ENCODE peak calls at places on chromosomes 12 and 14, in nine cellular contexts. One of them, this sample, is unnamed. For H3K27me3, the result is how much of the 10 kb centered on the place peaks cover.

GRCh38 chr14:23435540-23436326 is at the start of gene MYH7:
- DNase-seq in lower lobe of right lung: no peak
- DNase-seq in tibial artery: peak
- DNase-seq in fibroblast of lung: no peak
- DNase-seq in HCT116: no peak
- DNase-seq in HL-60: no peak
- DNase-seq in AG04450: no peak
- DNase-seq in SK-N-SH: no peak
- DNase-seq in endothelial cell of umbilical vein: no peak
- DNase-seq in this sample: no peak

GRCh38 chr14:35875296-35875695 is 49.2 kb downstream of the BRMS1L start:
- DNase-seq in lower lobe of right lung: no peak
- DNase-seq in tibial artery: no peak
- DNase-seq in fibroblast of lung: peak
- DNase-seq in HCT116: no peak
- DNase-seq in HL-60: no peak
- DNase-seq in AG04450: no peak
- DNase-seq in SK-N-SH: no peak
- DNase-seq in endothelial cell of umbilical vein: no peak
- DNase-seq in this sample: peak

GRCh38 chr12:106096376-106096775 is 42.4 kb downstream of the NUAK1 start:
- DNase-seq in lower lobe of right lung: no peak
- DNase-seq in tibial artery: peak
- DNase-seq in fibroblast of lung: no peak
- DNase-seq in HCT116: no peak
- DNase-seq in HL-60: no peak
- DNase-seq in AG04450: no peak
- DNase-seq in SK-N-SH: no peak
- DNase-seq in endothelial cell of umbilical vein: peak
- DNase-seq in this sample: no peak

GRCh38 chr12:1350934-1351240 is 243.5 kb downstream of the FBXL14 start:
- DNase-seq in lower lobe of right lung: no peak
- DNase-seq in tibial artery: no peak
- DNase-seq in fibroblast of lung: no peak
- DNase-seq in HCT116: no peak
- DNase-seq in HL-60: no peak
- DNase-seq in AG04450: no peak
- DNase-seq in SK-N-SH: no peak
- DNase-seq in endothelial cell of umbilical vein: no peak
- DNase-seq in this sample: no peak

GRCh38 chr12:42450248-42450647 is 124.3 kb downstream of the PPHLN1 start:
- DNase-seq in lower lobe of right lung: no peak
- DNase-seq in tibial artery: no peak
- DNase-seq in fibroblast of lung: no peak
- DNase-seq in HCT116: no peak
- DNase-seq in HL-60: no peak
- DNase-seq in AG04450: no peak
- DNase-seq in SK-N-SH: no peak
- DNase-seq in endothelial cell of umbilical vein: peak
- DNase-seq in this sample: no peak

GRCh38 chr12:47903151-47903611 is 1.6 kb downstream of the VDR start:
- DNase-seq in lower lobe of right lung: peak
- DNase-seq in tibial artery: peak
- DNase-seq in fibroblast of lung: peak
- DNase-seq in HCT116: no peak
- DNase-seq in HL-60: peak
- DNase-seq in AG04450: peak
- DNase-seq in SK-N-SH: no peak
- DNase-seq in endothelial cell of umbilical vein: no peak
- DNase-seq in this sample: no peak

GRCh38 chr14:37195327-37195726 is 2.4 kb upstream of the MIPOL1 start:
- DNase-seq in lower lobe of right lung: no peak
- DNase-seq in tibial artery: no peak
- DNase-seq in fibroblast of lung: peak
- DNase-seq in HCT116: no peak
- DNase-seq in HL-60: no peak
- DNase-seq in AG04450: peak
- DNase-seq in SK-N-SH: no peak
- DNase-seq in endothelial cell of umbilical vein: peak
- DNase-seq in this sample: no peak

GRCh38 chr14:101889366-101889765 is 75.0 kb upstream of the DYNC1H1 start:
- DNase-seq in lower lobe of right lung: no peak
- DNase-seq in tibial artery: no peak
- DNase-seq in fibroblast of lung: no peak
- DNase-seq in HCT116: no peak
- DNase-seq in HL-60: no peak
- DNase-seq in AG04450: no peak
- DNase-seq in SK-N-SH: no peak
- DNase-seq in endothelial cell of umbilical vein: no peak
- DNase-seq in this sample: no peak

GRCh38 chr14:105878554-105878953 is 352.2 kb downstream of the TMEM121 start:
- DNase-seq in lower lobe of right lung: peak
- DNase-seq in tibial artery: peak
- DNase-seq in fibroblast of lung: no peak
- DNase-seq in HCT116: no peak
- DNase-seq in HL-60: no peak
- DNase-seq in AG04450: no peak
- DNase-seq in SK-N-SH: no peak
- DNase-seq in endothelial cell of umbilical vein: no peak
- DNase-seq in this sample: no peak

GRCh38 chr14:72894623-72895378 is 900 bp upstream of the DPF3 start:
- DNase-seq in lower lobe of right lung: no peak
- DNase-seq in tibial artery: no peak
- DNase-seq in fibroblast of lung: no peak
- DNase-seq in HCT116: no peak
- DNase-seq in HL-60: no peak
- DNase-seq in AG04450: no peak
- DNase-seq in SK-N-SH: peak
- DNase-seq in endothelial cell of umbilical vein: peak
- DNase-seq in this sample: peak

GRCh38 chr14:62329427-62329826 is 567.2 kb downstream of the SNAPC1 start:
- DNase-seq in lower lobe of right lung: no peak
- DNase-seq in tibial artery: no peak
- DNase-seq in fibroblast of lung: peak
- DNase-seq in HCT116: no peak
- DNase-seq in HL-60: no peak
- DNase-seq in AG04450: peak
- DNase-seq in SK-N-SH: no peak
- DNase-seq in endothelial cell of umbilical vein: no peak
- DNase-seq in this sample: no peak

GRCh38 chr14:90785474-90785873 is 30.8 kb downstream of the TTC7B start:
- DNase-seq in lower lobe of right lung: no peak
- DNase-seq in tibial artery: peak
- DNase-seq in fibroblast of lung: peak
- DNase-seq in HCT116: peak
- DNase-seq in HL-60: peak
- DNase-seq in AG04450: no peak
- DNase-seq in SK-N-SH: no peak
- DNase-seq in endothelial cell of umbilical vein: peak
- DNase-seq in this sample: peak

GRCh38 chr14:36238666-36239363 is 62.3 kb upstream of the PTCSC3 start:
- DNase-seq in lower lobe of right lung: peak
- DNase-seq in tibial artery: no peak
- DNase-seq in fibroblast of lung: peak
- DNase-seq in HCT116: no peak
- DNase-seq in HL-60: no peak
- DNase-seq in AG04450: peak
- DNase-seq in SK-N-SH: no peak
- DNase-seq in endothelial cell of umbilical vein: no peak
- DNase-seq in this sample: no peak

GRCh38 chr12:1369942-1370620 is 224.3 kb downstream of the FBXL14 start:
- DNase-seq in lower lobe of right lung: no peak
- DNase-seq in tibial artery: no peak
- DNase-seq in fibroblast of lung: no peak
- DNase-seq in HCT116: no peak
- DNase-seq in HL-60: no peak
- DNase-seq in AG04450: no peak
- DNase-seq in SK-N-SH: no peak
- DNase-seq in endothelial cell of umbilical vein: no peak
- DNase-seq in this sample: no peak

DNA sequence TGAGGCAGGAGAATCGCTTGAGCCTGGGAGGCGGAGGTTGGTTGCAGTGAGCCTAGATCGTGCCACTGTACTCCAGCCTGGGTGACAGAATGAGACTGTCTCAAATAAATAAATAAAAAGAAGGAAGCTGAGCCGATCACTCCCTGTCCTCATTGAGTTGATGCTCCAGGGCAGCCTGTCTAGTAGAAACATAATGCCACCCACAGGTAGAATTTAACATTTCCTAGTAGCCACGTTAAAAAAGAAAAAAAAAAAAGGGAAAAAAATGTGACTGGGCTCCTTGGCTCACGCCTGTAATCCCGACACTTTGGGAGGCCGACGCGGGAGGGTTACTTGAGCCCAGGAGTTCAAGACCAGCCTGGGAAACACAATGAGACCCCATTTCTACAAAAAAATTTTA is 135.7 kb downstream of the SCARB1 start:
- DNase-seq in lower lobe of right lung: no peak
- DNase-seq in tibial artery: no peak
- DNase-seq in fibroblast of lung: no peak
- DNase-seq in HCT116: peak
- DNase-seq in HL-60: no peak
- DNase-seq in AG04450: no peak
- DNase-seq in SK-N-SH: no peak
- DNase-seq in endothelial cell of umbilical vein: no peak
- DNase-seq in this sample: no peak
- TF ChIP-seq CTCF in lower lobe of right lung: no peak
- TF ChIP-seq CTCF in tibial artery: no peak
- TF ChIP-seq CTCF in fibroblast of lung: no peak
- TF ChIP-seq CTCF in HCT116: no peak
- TF ChIP-seq CTCF in HL-60: no peak
- TF ChIP-seq CTCF in AG04450: no peak
- TF ChIP-seq CTCF in SK-N-SH: no peak
- TF ChIP-seq CTCF in endothelial cell of umbilical vein: no peak
- TF ChIP-seq CTCF in this sample: no peak

GRCh38 chr12:128382946-128383739 is 116.2 kb downstream of the TMEM132C start:
- DNase-seq in lower lobe of right lung: no peak
- DNase-seq in tibial artery: no peak
- DNase-seq in fibroblast of lung: no peak
- DNase-seq in HCT116: no peak
- DNase-seq in HL-60: no peak
- DNase-seq in AG04450: no peak
- DNase-seq in SK-N-SH: no peak
- DNase-seq in endothelial cell of umbilical vein: no peak
- DNase-seq in this sample: no peak

GRCh38 chr12:128381537-128381936 is 114.6 kb downstream of the TMEM132C start:
- DNase-seq in lower lobe of right lung: no peak
- DNase-seq in tibial artery: no peak
- DNase-seq in fibroblast of lung: no peak
- DNase-seq in HCT116: no peak
- DNase-seq in HL-60: no peak
- DNase-seq in AG04450: no peak
- DNase-seq in SK-N-SH: no peak
- DNase-seq in endothelial cell of umbilical vein: no peak
- DNase-seq in this sample: no peak

GRCh38 chr12:128385736-128386135 is 118.8 kb downstream of the TMEM132C start:
- DNase-seq in lower lobe of right lung: no peak
- DNase-seq in tibial artery: no peak
- DNase-seq in fibroblast of lung: no peak
- DNase-seq in HCT116: no peak
- DNase-seq in HL-60: no peak
- DNase-seq in AG04450: no peak
- DNase-seq in SK-N-SH: no peak
- DNase-seq in endothelial cell of umbilical vein: no peak
- DNase-seq in this sample: no peak

GRCh38 chr12:128387811-128388422 is 120.9 kb downstream of the TMEM132C start:
- DNase-seq in lower lobe of right lung: peak
- DNase-seq in tibial artery: no peak
- DNase-seq in fibroblast of lung: no peak
- DNase-seq in HCT116: no peak
- DNase-seq in HL-60: no peak
- DNase-seq in AG04450: no peak
- DNase-seq in SK-N-SH: peak
- DNase-seq in endothelial cell of umbilical vein: no peak
- DNase-seq in this sample: peak

GRCh38 chr12:128381961-128382360 is 115.0 kb downstream of the TMEM132C start:
- DNase-seq in lower lobe of right lung: no peak
- DNase-seq in tibial artery: no peak
- DNase-seq in fibroblast of lung: no peak
- DNase-seq in HCT116: no peak
- DNase-seq in HL-60: no peak
- DNase-seq in AG04450: no peak
- DNase-seq in SK-N-SH: no peak
- DNase-seq in endothelial cell of umbilical vein: no peak
- DNase-seq in this sample: no peak
- H3K27me3 ChIP-seq in lower lobe of right lung: under half
- H3K27me3 ChIP-seq in tibial artery: under half
- H3K27me3 ChIP-seq in fibroblast of lung: under half
- H3K27me3 ChIP-seq in HCT116: under half
- H3K27me3 ChIP-seq in HL-60: under half
- H3K27me3 ChIP-seq in AG04450: under half
- H3K27me3 ChIP-seq in SK-N-SH: under half
- H3K27me3 ChIP-seq in endothelial cell of umbilical vein: under half
- H3K27me3 ChIP-seq in this sample: under half

DNA sequence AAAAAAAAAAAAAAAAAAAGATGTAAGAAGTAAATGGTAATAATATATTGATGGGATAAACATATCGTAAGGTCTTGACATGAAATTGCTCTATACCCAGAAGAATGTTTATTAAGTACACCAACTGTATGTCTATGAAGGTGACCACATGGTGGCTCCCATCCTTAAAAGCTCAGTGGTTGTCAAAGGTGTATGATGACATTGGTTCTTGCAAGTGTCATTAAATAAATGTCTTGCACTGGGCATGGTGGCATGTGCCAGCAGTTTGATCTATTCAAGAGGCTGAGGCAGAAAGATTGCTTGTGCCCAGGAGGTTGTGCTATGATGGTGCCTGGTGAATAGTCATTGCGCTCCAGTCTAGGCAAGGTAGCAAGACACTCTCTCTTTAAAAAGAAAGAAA is 10.4 kb downstream of the CCT2 start:
- DNase-seq in lower lobe of right lung: no peak
- DNase-seq in tibial artery: no peak
- DNase-seq in fibroblast of lung: no peak
- DNase-seq in HCT116: no peak
- DNase-seq in HL-60: no peak
- DNase-seq in AG04450: no peak
- DNase-seq in SK-N-SH: no peak
- DNase-seq in endothelial cell of umbilical vein: no peak
- DNase-seq in this sample: no peak
- H3K4me3 ChIP-seq in lower lobe of right lung: no peak
- H3K4me3 ChIP-seq in tibial artery: no peak
- H3K4me3 ChIP-seq in fibroblast of lung: no peak
- H3K4me3 ChIP-seq in HCT116: no peak
- H3K4me3 ChIP-seq in HL-60: no peak
- H3K4me3 ChIP-seq in AG04450: no peak
- H3K4me3 ChIP-seq in SK-N-SH: no peak
- H3K4me3 ChIP-seq in endothelial cell of umbilical vein: no peak
- H3K4me3 ChIP-seq in this sample: no peak

GRCh38 chr12:95543305-95543704 is 8.0 kb downstream of the USP44 start:
- DNase-seq in lower lobe of right lung: no peak
- DNase-seq in tibial artery: no peak
- DNase-seq in fibroblast of lung: no peak
- DNase-seq in HCT116: no peak
- DNase-seq in HL-60: no peak
- DNase-seq in AG04450: no peak
- DNase-seq in SK-N-SH: no peak
- DNase-seq in endothelial cell of umbilical vein: no peak
- DNase-seq in this sample: no peak
- TF ChIP-seq CTCF in lower lobe of right lung: no peak
- TF ChIP-seq CTCF in tibial artery: no peak
- TF ChIP-seq CTCF in fibroblast of lung: no peak
- TF ChIP-seq CTCF in HCT116: no peak
- TF ChIP-seq CTCF in HL-60: no peak
- TF ChIP-seq CTCF in AG04450: no peak
- TF ChIP-seq CTCF in SK-N-SH: no peak
- TF ChIP-seq CTCF in endothelial cell of umbilical vein: no peak
- TF ChIP-seq CTCF in this sample: no peak

This sample was measured in BE2C.